ENCODE peak calls at places on chromosomes 16 and 17, in seven cellular contexts. V is CD4-positive, alpha-beta memory T cell; Y is amygdala; D is T-helper 1 cell; I is testis; H is MM.1S; Z is SIG-M5. U is an unnamed sample.

GRCh38 chr17:82105417-82105881 is 7.4 kb upstream of the FASN start:
- DNase-seq in V (no peak), Y (no peak), D (no peak), I (no peak), H (no peak), Z (no peak), U (no peak)

GRCh38 chr17:44971776-44972483 is 3.8 kb upstream of the C1QL1 start:
- DNase-seq in V (peak), Y (peak), D (no peak), I (no peak), H (no peak), Z (no peak), U (no peak)

GRCh38 chr17:68195667-68196393 is 52.0 kb upstream of the AMZ2 start:
- DNase-seq in V (no peak), Y (no peak), D (no peak), I (no peak), H (no peak), Z (no peak), U (no peak)

GRCh38 chr16:67537270-67537635 is 8.6 kb downstream of the RIPOR1 start:
- DNase-seq in V (peak), Y (peak), D (peak), I (peak), H (no peak), Z (no peak), U (no peak)

GRCh38 chr16:72715267-72715666 is 332.7 kb downstream of the ZFHX3 start:
- DNase-seq in V (no peak), Y (no peak), D (no peak), I (no peak), H (no peak), Z (no peak), U (no peak)

GRCh38 chr17:3827124-3827773 is 18.8 kb downstream of the NCBP3 start:
- DNase-seq in V (peak), Y (peak), D (peak), I (peak), H (peak), Z (no peak), U (peak)

GRCh38 chr16:2088759-2089358 is 41.1 kb downstream of the TSC2 start:
- DNase-seq in V (no peak), Y (no peak), D (no peak), I (no peak), H (no peak), Z (no peak), U (no peak)

GRCh38 chr16:54957403-54957802 is 26.7 kb downstream of the IRX5 start:
- DNase-seq in V (no peak), Y (no peak), D (no peak), I (no peak), H (peak), Z (no peak), U (peak)

GRCh38 chr16:7363397-7364053 is 30.9 kb downstream of the RBFOX1 start:
- DNase-seq in V (no peak), Y (no peak), D (no peak), I (no peak), H (no peak), Z (no peak), U (no peak)

GRCh38 chr17:42436401-42436800 is 13.3 kb upstream of the CAVIN1 start:
- DNase-seq in V (no peak), Y (peak), D (no peak), I (no peak), H (no peak), Z (no peak), U (no peak)

GRCh38 chr17:55705847-55706246 is 16.8 kb downstream of the TMEM100 start:
- DNase-seq in V (no peak), Y (no peak), D (no peak), I (no peak), H (peak), Z (no peak), U (peak)

GRCh38 chr17:72976971-72977767 is 115.3 kb downstream of the SLC39A11 start:
- DNase-seq in V (no peak), Y (peak), D (no peak), I (peak), H (no peak), Z (no peak), U (peak)